ENCODE peak calls at places on chromosome 11, in four cellular contexts. Z, O, U and E are unnamed samples.

GRCh38 chr11:104765401-104765800 is 132.9 kb downstream of the CASP12 start:
- DNase-seq in U (no peak), O (no peak), Z (no peak), E (no peak)

GRCh38 chr11:128482512-128483191 is 104.7 kb downstream of the ETS1 start:
- DNase-seq in U (no peak), Z (no peak), O (no peak), E (no peak)

GRCh38 chr11:6737872-6738466 is 33.8 kb downstream of the OR2AG2 start:
- DNase-seq in O (peak; percentile 41), U (peak; percentile 11), Z (no peak), E (peak; percentile 51)

GRCh38 chr11:28964811-28965210 is 856.6 kb downstream of the METTL15 start:
- DNase-seq in Z (no peak), U (no peak), O (no peak), E (no peak)

GRCh38 chr11:46291441-46292143 is 14.1 kb downstream of the CREB3L1 start:
- DNase-seq in O (no peak), U (no peak), Z (no peak), E (no peak)

GRCh38 chr11:118658372-118659313 is 20.8 kb downstream of the TREH start:
- DNase-seq in U (no peak), Z (no peak), O (no peak), E (no peak)

GRCh38 chr11:37105456-37105855 is 507.4 kb upstream of the RAG2 start:
- DNase-seq in O (no peak), U (no peak), Z (no peak), E (no peak)

GRCh38 chr11:120146413-120147093 is 8.6 kb upstream of the TRIM29 start:
- DNase-seq in U (no peak), O (no peak), Z (no peak), E (peak; percentile 2)

GRCh38 chr11:63839508-63840355 is 822 bp downstream of the MARK2 start:
- DNase-seq in O (no peak), U (no peak), Z (no peak), E (peak; percentile 45)

GRCh38 chr11:70364745-70365535 is 33.4 kb upstream of the CTTN start:
- DNase-seq in Z (peak; percentile 3), U (no peak), O (no peak), E (no peak)

GRCh38 chr11:35049906-35050531 is 89.0 kb upstream of the CD44 start:
- DNase-seq in U (no peak), O (no peak), Z (peak; percentile 44), E (no peak)

GRCh38 chr11:10275714-10276113 is 18.3 kb downstream of the SBF2 start:
- DNase-seq in Z (no peak), O (no peak), U (no peak), E (no peak)

GRCh38 chr11:16770016-16770415 is 31.6 kb downstream of the C11orf58 start:
- DNase-seq in O (no peak), U (peak; percentile 3), Z (no peak), E (no peak)

GRCh38 chr11:129815596-129816461 is at the start of gene TMEM45B:
- DNase-seq in U (peak; percentile 83), O (no peak), Z (no peak), E (no peak)

GRCh38 chr11:7595016-7595869 is 78.1 kb downstream of the CYB5R2 start:
- DNase-seq in U (no peak), O (no peak), Z (no peak), E (no peak)

GRCh38 chr11:88208742-88209141 is 33.5 kb upstream of the RAB38 start:
- DNase-seq in U (no peak), Z (no peak), O (no peak), E (no peak)

GRCh38 chr11:105719073-105719846 is 109.4 kb downstream of the GRIA4 start:
- DNase-seq in Z (peak; percentile 35), O (peak; percentile 49), U (no peak), E (no peak)

GRCh38 chr11:1888811-1889526 is 2.7 kb downstream of the PRR33 start:
- DNase-seq in U (peak; percentile 29), Z (no peak), O (no peak), E (no peak)

GRCh38 chr11:35114901-35115687 is 23.9 kb upstream of the CD44 start:
- DNase-seq in O (no peak), Z (no peak), U (no peak), E (no peak)

GRCh38 chr11:74729397-74729796 is 1.8 kb downstream of the CHRDL2 start:
- DNase-seq in Z (no peak), U (no peak), O (no peak), E (no peak)

GRCh38 chr11:132444891-132445290 is 1074.5 kb downstream of the NTM start:
- DNase-seq in U (no peak), O (no peak), Z (no peak), E (no peak)

GRCh38 chr11:120773501-120774031 is 250.3 kb upstream of the TBCEL start:
- DNase-seq in U (no peak), O (no peak), Z (peak; percentile 89), E (no peak)

GRCh38 chr11:33103836-33104235 is 57.4 kb downstream of the CSTF3 start:
- DNase-seq in Z (no peak), O (no peak), U (no peak), E (no peak)

GRCh38 chr11:97883086-97883485 is 1137.7 kb upstream of the CNTN5 start:
- DNase-seq in Z (no peak), U (no peak), O (no peak), E (no peak)

GRCh38 chr11:33934450-33934849 is 42.6 kb upstream of the LMO2 start:
- DNase-seq in U (no peak), Z (no peak), O (no peak), E (no peak)

GRCh38 chr11:15158351-15159015 is 43.8 kb downstream of the INSC start:
- DNase-seq in O (no peak), U (no peak), Z (no peak), E (no peak)

GRCh38 chr11:6943131-6943530 is 16.9 kb downstream of the ZNF215 start:
- DNase-seq in Z (no peak), O (no peak), U (no peak), E (no peak)

GRCh38 chr11:73004088-73004487 is 138.0 kb downstream of the FCHSD2 start:
- DNase-seq in U (no peak), O (no peak), Z (no peak), E (no peak)

GRCh38 chr11:29280452-29280851 is 736.4 kb downstream of the KCNA4 start:
- DNase-seq in O (no peak), Z (no peak), U (no peak), E (no peak)

GRCh38 chr11:114141863-114142590 is 82.5 kb downstream of the ZBTB16 start:
- DNase-seq in U (no peak), O (no peak), Z (no peak), E (no peak)

GRCh38 chr11:80702264-80702663 is 1261.4 kb upstream of the TENM4 start:
- DNase-seq in Z (no peak), U (no peak), O (no peak), E (no peak)

GRCh38 chr11:18397921-18398320 is 3.6 kb downstream of the LDHA start:
- DNase-seq in O (no peak), U (no peak), Z (no peak), E (no peak)
- H3K79me2 ChIP-seq in O (peaks cover 63% of the 10 kb centered on the region), U (peaks cover 81% of the 10 kb centered on the region), Z (peaks cover 70% of the 10 kb centered on the region), E (peaks cover 71% of the 10 kb centered on the region)

DNA sequence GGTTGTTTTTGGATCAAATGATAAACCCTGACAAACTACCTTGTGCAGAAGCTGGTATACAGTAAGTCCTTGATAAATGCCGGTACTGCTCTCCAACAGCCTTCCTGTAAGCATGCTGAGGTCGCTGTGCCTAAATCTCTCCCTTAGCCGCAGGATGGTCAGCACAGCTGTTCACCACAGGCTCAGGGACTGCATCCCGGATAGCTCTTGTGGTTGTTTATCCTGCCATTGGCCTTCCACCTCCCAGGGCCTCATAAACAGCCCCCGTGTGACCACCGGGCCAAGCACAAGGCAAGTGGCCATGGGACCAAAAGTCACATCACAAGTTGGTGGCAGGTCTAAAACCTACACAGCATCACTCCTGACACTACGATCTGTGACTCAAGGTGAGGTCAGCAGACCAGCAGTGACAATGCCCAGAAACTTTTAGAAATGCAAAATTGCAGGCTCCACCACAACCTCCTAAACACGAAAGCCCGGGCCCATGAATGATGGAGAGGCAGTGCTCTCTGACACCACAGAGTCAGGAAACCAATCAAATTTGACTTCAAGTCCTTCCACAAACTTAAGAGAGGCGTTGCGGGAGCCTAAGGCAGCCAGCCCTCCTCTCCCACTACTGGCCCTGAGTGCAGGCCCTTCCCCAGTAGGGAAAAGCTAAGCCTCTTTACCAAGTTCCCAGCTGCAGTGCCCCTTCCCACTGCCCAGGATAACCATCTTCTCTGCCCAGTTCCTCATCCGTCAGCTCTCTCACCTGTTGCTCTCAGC is 3.9 kb downstream of the SPATA19 start:
- DNase-seq in Z (no peak), U (no peak), O (no peak), E (no peak)
- TF ChIP-seq MXI1 in Z (no peak), U (no peak), O (no peak), E (no peak)

DNA sequence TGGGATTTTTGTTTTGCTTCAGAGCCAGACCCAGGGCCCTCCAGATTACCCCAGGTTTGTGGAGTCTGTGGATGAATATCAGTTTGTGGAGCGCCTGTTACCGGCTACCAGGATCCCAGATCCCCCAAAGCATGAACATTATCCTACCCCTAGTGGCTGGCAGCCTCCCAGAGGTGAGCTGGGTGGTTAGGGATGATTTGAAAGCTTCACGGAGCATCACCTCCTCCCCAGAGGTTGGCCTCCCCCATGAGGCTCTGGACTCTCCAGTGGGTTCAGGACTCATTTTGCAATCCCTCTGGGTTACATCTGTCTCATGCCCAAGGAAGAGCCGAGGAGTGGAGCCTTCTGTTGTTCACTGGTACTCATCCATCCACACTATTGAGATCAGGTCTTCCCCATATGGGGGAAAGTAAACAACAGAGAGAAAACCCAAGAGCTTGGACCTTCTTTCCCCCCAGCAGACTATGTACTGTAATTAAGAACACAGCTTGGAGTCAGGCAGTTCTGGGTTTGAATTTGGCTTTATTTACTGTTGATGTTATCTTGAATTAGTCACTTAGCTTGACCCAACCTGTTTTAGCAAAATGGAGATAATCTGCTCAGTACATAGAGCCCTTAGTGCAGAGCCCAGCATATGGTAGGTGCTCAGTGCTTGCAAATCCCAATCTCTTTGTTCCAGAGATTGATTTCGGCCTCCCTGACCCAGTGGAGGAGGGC is 2.5 kb downstream of the MRPL49 start:
- DNase-seq in O (no peak), U (no peak), Z (no peak), E (peak; percentile 22)
- H3K79me2 ChIP-seq in O (peaks cover 42% of the 10 kb centered on the region), U (peaks cover 53% of the 10 kb centered on the region), Z (peaks cover 38% of the 10 kb centered on the region), E (peaks cover 55% of the 10 kb centered on the region)

DNA sequence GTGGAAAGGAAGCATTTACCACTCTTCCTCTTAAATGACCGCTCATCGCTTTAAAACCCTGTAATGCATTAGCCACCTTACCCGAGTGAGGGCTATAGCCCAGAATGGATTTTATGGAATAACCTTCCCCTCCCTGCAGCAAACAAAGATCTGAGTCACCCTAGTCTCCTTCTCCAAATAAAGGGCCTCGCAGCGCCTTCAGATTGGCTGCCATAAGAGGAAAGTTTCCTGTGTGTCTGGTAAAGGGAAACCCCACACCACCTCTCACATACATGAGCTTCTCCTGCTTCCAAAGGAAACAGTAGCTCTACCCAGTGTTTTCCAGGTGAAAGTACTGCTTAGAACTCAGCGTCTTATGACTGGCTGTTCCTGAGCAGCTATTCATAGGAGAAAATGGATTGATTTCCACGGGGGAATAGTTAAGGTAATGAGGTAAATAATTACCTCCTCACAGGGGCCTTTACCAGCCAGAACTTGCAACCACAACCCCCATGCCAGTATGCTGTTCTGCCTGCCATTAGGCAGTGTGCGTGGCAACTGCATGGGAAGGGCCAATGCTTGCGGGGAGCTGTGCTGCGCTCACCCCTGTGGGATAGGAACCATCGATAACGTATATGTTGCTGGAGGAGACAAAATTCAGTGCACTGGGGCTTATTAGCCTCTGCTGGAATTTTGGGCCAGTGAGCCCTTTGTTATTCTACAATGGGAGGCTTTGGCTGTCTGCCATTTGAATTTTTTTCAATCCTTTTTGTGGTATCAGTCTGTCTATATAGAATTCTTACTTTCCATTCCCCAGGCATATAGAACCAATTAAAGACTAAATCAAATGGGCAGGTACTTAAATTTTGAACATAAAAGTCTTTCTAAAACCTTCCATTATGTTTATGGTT is 47.5 kb downstream of the PPP2R1B start:
- DNase-seq in O (peak; percentile 30), U (no peak), Z (no peak), E (no peak)
- TF ChIP-seq MXI1 in O (no peak), U (no peak), Z (no peak), E (no peak)

GRCh38 chr11:95922536-95923440 is 1.1 kb downstream of the MTMR2 start:
- DNase-seq in Z (no peak), U (no peak), O (no peak), E (no peak)
- H3K79me2 ChIP-seq in Z (peaks cover 22% of the 10 kb centered on the region), U (peaks cover 79% of the 10 kb centered on the region), O (peaks cover 55% of the 10 kb centered on the region), E (peaks cover 64% of the 10 kb centered on the region)